ENCODE peak calls at places on chromosomes 6 and 20, in four cellular contexts. X is GM13977, L is GM12878, T is tibial nerve. J is an unnamed sample.

GRCh38 chr20:38406476-38406875 is 28.7 kb downstream of the SNHG17 start:
- DNase-seq in X (no peak), L (no peak), T (no peak), J (no peak)

GRCh38 chr6:139029470-139030210 is 1.1 kb downstream of the ABRACL start:
- DNase-seq in X (peak), L (no peak), T (peak), J (peak)

GRCh38 chr20:50578061-50578777 is 68.0 kb downstream of the PTPN1 start:
- DNase-seq in X (no peak), L (no peak), T (no peak), J (no peak)

GRCh38 chr20:38427655-38428023 is 7.5 kb downstream of the SNHG17 start:
- DNase-seq in X (no peak), L (no peak), T (no peak), J (no peak)

GRCh38 chr6:125658759-125659431 is 90.5 kb upstream of the HEY2 start:
- DNase-seq in X (no peak), L (no peak), T (no peak), J (no peak)

GRCh38 chr20:9974324-9974723 is 60.5 kb upstream of the ANKEF1 start:
- DNase-seq in X (no peak), L (no peak), T (no peak), J (no peak)

GRCh38 chr6:22322103-22322882 is 25.5 kb upstream of the PRL start:
- DNase-seq in X (peak), L (no peak), T (no peak), J (no peak)

GRCh38 chr20:47529840-47530239 is 28.2 kb downstream of the NCOA3 start:
- DNase-seq in X (no peak), L (no peak), T (no peak), J (no peak)

GRCh38 chr6:124132256-124132655 is 328.6 kb downstream of the NKAIN2 start:
- DNase-seq in X (no peak), L (no peak), T (no peak), J (peak)

GRCh38 chr20:48066851-48067250 is 281.6 kb upstream of the SULF2 start:
- DNase-seq in X (no peak), L (no peak), T (no peak), J (no peak)

GRCh38 chr6:30325873-30326445 is 768 bp upstream of the TRIM39 start:
- DNase-seq in X (peak), L (peak), T (no peak), J (no peak)

GRCh38 chr6:112337209-112337638 is 9.9 kb upstream of the RFPL4B start:
- DNase-seq in X (no peak), L (no peak), T (peak), J (peak)

GRCh38 chr6:48098923-48099322 is 12.1 kb downstream of the PTCHD4 start:
- DNase-seq in X (no peak), L (no peak), T (no peak), J (no peak)

GRCh38 chr6:63272397-63272796 is 47.4 kb downstream of the LGSN start:
- DNase-seq in X (peak), L (no peak), T (no peak), J (peak)

GRCh38 chr6:25629202-25629584 is 22.8 kb upstream of the SCGN start:
- DNase-seq in X (no peak), L (no peak), T (no peak), J (no peak)

GRCh38 chr6:80527552-80528052 is 421.1 kb downstream of the BCKDHB start:
- DNase-seq in X (no peak), L (no peak), T (no peak), J (no peak)

GRCh38 chr6:101401792-101402617 is 8.5 kb downstream of the GRIK2 start:
- DNase-seq in X (no peak), L (no peak), T (no peak), J (no peak)

GRCh38 chr6:84119277-84119676 is 85.7 kb downstream of the MRAP2 start:
- DNase-seq in X (no peak), L (no peak), T (no peak), J (no peak)

GRCh38 chr6:169656626-169657610 is 44.9 kb downstream of the WDR27 start:
- DNase-seq in X (no peak), L (no peak), T (no peak), J (no peak)

GRCh38 chr6:44001318-44001868 is 125.9 kb downstream of the MRPL14 start:
- DNase-seq in X (peak), L (peak), T (no peak), J (peak)

GRCh38 chr6:98463038-98463437 is 371.3 kb upstream of the POU3F2 start:
- DNase-seq in X (no peak), L (no peak), T (no peak), J (no peak)

DNA sequence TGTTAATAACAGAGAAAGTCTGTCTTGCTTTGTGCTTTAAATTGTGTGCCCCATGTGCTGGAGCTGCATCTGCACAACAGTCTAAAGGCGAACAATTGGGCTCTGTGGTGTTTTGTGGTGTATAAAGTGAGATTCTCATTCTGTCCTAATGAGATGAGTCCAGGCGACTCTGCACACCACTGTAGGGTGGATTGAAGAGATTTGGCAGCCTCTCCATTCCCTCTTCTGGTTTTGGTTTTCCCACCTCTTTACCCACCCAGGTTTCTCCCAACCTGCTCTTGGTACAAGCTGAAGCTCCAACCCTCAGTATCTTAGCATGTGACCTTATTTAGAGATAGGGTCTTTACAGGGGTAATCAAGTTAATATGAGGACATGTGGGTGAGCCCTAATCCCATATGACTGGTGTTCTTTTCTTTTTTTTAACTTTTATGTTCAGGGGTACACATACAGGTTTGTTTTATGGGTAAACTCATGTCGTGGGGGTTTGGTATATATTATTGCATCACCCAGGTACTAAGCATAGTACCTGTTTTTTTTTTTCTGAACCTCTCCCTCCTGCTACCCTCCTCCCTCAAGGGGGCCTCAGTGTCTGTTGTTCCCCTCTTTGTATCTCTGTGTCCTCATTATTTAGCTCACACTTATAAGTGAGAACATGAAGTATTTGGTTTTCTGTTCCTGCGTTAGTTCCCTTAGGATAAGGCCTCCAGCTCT is 217.6 kb upstream of the DTNBP1 start:
- DNase-seq in X (no peak), L (no peak), T (no peak), J (no peak)
- TF ChIP-seq CTCF in X (no peak), L (no peak), T (no peak), J (no peak)

GRCh38 chr6:131231103-131231502 is 95.8 kb downstream of the AKAP7 start:
- DNase-seq in X (no peak), L (no peak), T (no peak), J (no peak)
- TF ChIP-seq CTCF in X (no peak), L (no peak), T (no peak), J (no peak)

GRCh38 chr20:34704177-34705007 is at the start of gene TP53INP2:
- DNase-seq in X (peak), L (no peak), T (peak), J (peak)

GRCh38 chr20:34706022-34706875 is 2.1 kb downstream of the TP53INP2 start:
- DNase-seq in X (no peak), L (no peak), T (no peak), J (no peak)

GRCh38 chr20:34706912-34707784 is 3.0 kb downstream of the TP53INP2 start:
- DNase-seq in X (no peak), L (no peak), T (no peak), J (no peak)

GRCh38 chr20:34705008-34705382 is 851 bp downstream of the TP53INP2 start:
- DNase-seq in X (no peak), L (no peak), T (no peak), J (no peak)

DNA sequence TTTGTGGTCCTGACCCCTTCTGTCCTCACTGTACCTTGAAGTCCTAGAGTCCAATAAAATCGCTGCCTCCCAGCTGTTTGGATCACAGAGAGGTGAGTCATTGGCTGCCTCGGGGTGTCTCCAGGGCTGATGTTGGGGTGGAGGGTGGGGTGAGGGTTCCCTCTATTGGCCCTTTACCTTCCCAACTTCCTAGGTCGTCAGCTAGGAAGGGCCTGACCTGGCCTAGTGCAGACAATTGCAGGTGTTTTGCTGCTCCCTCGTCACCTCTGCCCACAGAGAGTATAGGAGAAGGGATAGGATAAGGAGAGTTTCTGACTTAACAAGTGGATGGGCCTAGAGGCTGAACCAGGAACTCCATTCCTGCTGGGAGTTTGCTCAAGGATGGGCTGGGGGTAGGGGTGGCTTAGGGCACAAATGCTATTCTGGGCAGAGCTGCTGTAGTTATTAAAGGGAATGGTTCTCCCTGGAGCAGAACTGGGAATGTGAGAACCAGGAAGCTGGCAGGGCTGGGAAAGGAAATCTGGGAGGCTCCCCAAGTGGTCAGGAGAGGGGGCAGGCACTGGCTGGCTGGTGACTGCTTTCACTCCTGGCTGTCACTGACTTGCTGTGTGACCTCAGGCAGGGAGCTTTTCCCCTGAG is 1.4 kb downstream of the TP53INP2 start:
- DNase-seq in X (no peak), L (no peak), T (no peak), J (peak)
- TF ChIP-seq CTCF in X (peak), L (peak), T (no peak), J (peak)

GRCh38 chr6:119834418-119834817 is 484.9 kb upstream of the MAN1A1 start:
- DNase-seq in X (no peak), L (no peak), T (no peak), J (no peak)

GRCh38 chr6:119829006-119829405 is 479.4 kb upstream of the MAN1A1 start:
- DNase-seq in X (no peak), L (no peak), T (no peak), J (no peak)

GRCh38 chr6:119830069-119830468 is 480.5 kb upstream of the MAN1A1 start:
- DNase-seq in X (no peak), L (no peak), T (no peak), J (no peak)

GRCh38 chr6:119830494-119831295 is 481.1 kb upstream of the MAN1A1 start:
- DNase-seq in X (no peak), L (no peak), T (no peak), J (peak)

DNA sequence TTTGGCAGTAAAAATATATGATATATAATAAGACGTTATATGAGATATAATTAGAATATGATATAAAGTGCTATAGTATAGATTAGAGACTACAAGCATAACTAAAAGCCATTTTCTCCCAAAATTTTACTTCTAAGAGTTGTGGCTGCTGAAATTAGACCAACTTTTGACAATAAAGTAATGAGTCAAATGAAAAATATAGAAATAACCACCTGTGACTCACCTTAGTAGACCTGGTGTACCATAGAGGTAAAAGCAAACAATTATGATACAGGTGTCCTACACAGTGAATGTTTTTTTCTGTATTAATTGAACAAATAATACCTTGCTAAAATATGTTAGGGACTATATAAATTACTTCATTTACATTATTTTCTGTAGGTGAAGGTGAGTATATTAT is 482.9 kb upstream of the MAN1A1 start:
- DNase-seq in X (no peak), L (no peak), T (no peak), J (no peak)
- TF ChIP-seq CTCF in X (no peak), L (no peak), T (no peak), J (no peak)

DNA sequence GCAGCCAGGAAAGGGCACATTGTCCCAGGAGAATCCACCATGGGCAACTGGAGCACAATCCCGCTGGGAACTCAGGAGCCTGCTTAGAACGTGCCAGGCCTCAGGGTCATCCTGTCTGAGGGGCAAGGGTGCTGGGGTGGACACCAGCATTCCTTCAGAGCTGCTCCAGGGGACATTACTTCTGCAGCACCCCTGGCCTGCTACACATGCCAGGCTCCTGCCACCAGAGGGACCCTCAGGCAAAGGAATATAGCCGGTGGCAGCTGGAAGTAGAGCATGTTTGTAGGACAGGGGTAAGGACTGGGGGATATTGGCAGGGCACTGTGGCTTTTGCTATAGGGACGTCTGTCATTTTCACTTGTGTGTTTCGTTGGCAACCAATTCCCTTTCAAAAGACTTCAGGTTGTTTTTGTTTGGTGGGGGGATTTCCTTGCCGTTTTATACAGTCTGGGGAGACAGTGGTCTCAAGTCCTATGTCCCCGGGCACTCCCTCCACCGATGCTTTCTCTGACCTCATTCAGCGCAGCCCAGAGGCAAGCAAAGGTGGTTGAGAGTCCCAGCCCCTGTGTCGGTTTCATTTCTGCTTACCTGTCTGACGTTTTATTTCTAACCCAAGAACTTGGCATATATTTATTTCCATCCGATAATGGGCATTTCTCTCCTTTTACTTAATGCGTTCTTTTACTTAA is 130.8 kb downstream of the JPH2 start:
- DNase-seq in X (no peak), L (no peak), T (no peak), J (peak)
- TF ChIP-seq CTCF in X (peak), L (peak), T (no peak), J (peak)

DNA sequence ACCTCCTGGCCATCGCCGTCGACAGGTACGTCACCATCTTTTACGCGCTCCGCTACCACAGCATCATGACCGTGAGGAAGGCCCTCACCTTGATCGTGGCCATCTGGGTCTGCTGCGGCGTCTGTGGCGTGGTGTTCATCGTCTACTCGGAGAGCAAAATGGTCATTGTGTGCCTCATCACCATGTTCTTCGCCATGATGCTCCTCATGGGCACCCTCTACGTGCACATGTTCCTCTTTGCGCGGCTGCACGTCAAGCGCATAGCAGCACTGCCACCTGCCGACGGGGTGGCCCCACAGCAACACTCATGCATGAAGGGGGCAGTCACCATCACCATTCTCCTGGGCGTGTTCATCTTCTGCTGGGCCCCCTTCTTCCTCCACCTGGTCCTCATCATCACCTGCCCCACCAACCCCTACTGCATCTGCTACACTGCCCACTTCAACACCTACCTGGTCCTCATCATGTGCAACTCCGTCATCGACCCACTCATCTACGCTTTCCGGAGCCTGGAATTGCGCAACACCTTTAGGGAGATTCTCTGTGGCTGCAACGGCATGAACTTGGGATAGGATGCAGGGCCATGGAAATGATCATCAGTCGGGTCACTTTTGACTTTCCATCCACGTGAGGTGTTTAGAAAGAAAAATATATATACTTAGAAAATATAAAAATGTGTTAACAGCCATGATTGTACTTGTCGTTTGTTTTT is 868 bp downstream of the MC3R start:
- DNase-seq in X (peak), L (no peak), T (no peak), J (peak)
- TF ChIP-seq CTCF in X (peak), L (peak), T (peak), J (no peak)

GRCh38 chr6:131910219-131910589 is 41.0 kb downstream of the CCN2 start:
- DNase-seq in X (no peak), L (no peak), T (no peak), J (no peak)
- TF ChIP-seq CTCF in X (no peak), L (no peak), T (no peak), J (no peak)